ENCODE peak calls at places on chromosome 15, in six cellular contexts. C is Karpas-422, K is SJSA1, Z is neural progenitor cell, L is stomach, D is right lobe of liver. B is an unnamed sample.

GRCh38 chr15:51782357-51782896 is 31.0 kb downstream of the TMOD2 start:
- DNase-seq in C (peak; percentile 72), K (no peak), Z (peak; percentile 56), L (no peak), D (no peak), B (no peak)

GRCh38 chr15:99704444-99704838 is 28.8 kb downstream of the LYSMD4 start:
- DNase-seq in C (peak; percentile 95), K (no peak), Z (peak; percentile 89), L (no peak), D (no peak), B (peak; percentile 48)

GRCh38 chr15:52010633-52011595 is 8.1 kb upstream of the MAPK6 start:
- DNase-seq in C (no peak), K (peak; percentile 83), Z (no peak), L (peak; percentile 71), D (no peak), B (peak; percentile 22)

GRCh38 chr15:41773729-41774061 is 589 bp upstream of the MAPKBP1 start:
- DNase-seq in C (no peak), K (no peak), Z (peak; percentile 7), L (no peak), D (no peak), B (no peak)

GRCh38 chr15:83514584-83514983 is 67.4 kb downstream of the SH3GL3 start:
- DNase-seq in C (no peak), K (no peak), Z (no peak), L (no peak), D (no peak), B (no peak)

GRCh38 chr15:40508216-40508615 is 37.4 kb downstream of the CHST14 start:
- DNase-seq in C (no peak), K (no peak), Z (no peak), L (no peak), D (no peak), B (no peak)

GRCh38 chr15:48432688-48433087 is 101.5 kb downstream of the DUT start:
- DNase-seq in C (no peak), K (no peak), Z (no peak), L (no peak), D (no peak), B (no peak)

GRCh38 chr15:90294159-90294558 is 28.7 kb downstream of the NGRN start:
- DNase-seq in C (no peak), K (no peak), Z (no peak), L (no peak), D (peak; percentile 62), B (no peak)

GRCh38 chr15:69552057-69552815 is 99.6 kb downstream of the RPLP1 start:
- DNase-seq in C (no peak), K (no peak), Z (no peak), L (no peak), D (no peak), B (no peak)

GRCh38 chr15:62539236-62539635 is 374.2 kb upstream of the C2CD4B start:
- DNase-seq in C (no peak), K (no peak), Z (no peak), L (no peak), D (no peak), B (no peak)

GRCh38 chr15:29612701-29613100 is 209.6 kb downstream of the TJP1 start:
- DNase-seq in C (no peak), K (no peak), Z (no peak), L (no peak), D (no peak), B (no peak)

GRCh38 chr15:80549712-80550111 is 145.4 kb upstream of the ABHD17C start:
- DNase-seq in C (no peak), K (no peak), Z (no peak), L (no peak), D (no peak), B (no peak)

GRCh38 chr15:99618941-99619411 is 53.2 kb downstream of the MEF2A start:
- DNase-seq in C (no peak), K (no peak), Z (peak; percentile 32), L (no peak), D (no peak), B (no peak)

GRCh38 chr15:69014454-69014853 is at the start of gene NOX5:
- DNase-seq in C (no peak), K (no peak), Z (no peak), L (no peak), D (no peak), B (no peak)

GRCh38 chr15:66850078-66850991 is 148.3 kb downstream of the SMAD6 start:
- DNase-seq in C (no peak), K (peak; percentile 42), Z (no peak), L (peak; percentile 40), D (no peak), B (no peak)

GRCh38 chr15:94584833-94585244 is 353.5 kb downstream of the MCTP2 start:
- DNase-seq in C (peak; percentile 52), K (no peak), Z (no peak), L (no peak), D (no peak), B (no peak)

GRCh38 chr15:33600161-33600560 is 289.4 kb downstream of the RYR3 start:
- DNase-seq in C (no peak), K (no peak), Z (peak; percentile 22), L (no peak), D (no peak), B (no peak)

GRCh38 chr15:40313531-40314398 is 6.0 kb upstream of the PLCB2 start:
- DNase-seq in C (peak; percentile 84), K (peak; percentile 79), Z (no peak), L (peak; percentile 89), D (peak; percentile 50), B (peak; percentile 83)

GRCh38 chr15:66798426-66799061 is 96.5 kb downstream of the SMAD6 start:
- DNase-seq in C (no peak), K (peak; percentile 52), Z (no peak), L (no peak), D (no peak), B (no peak)

GRCh38 chr15:78681306-78682012 is 40.4 kb upstream of the CHRNB4 start:
- DNase-seq in C (no peak), K (no peak), Z (peak; percentile 76), L (no peak), D (no peak), B (no peak)

GRCh38 chr15:89768071-89768500 is 8.0 kb upstream of the MESP2 start:
- DNase-seq in C (no peak), K (no peak), Z (no peak), L (peak; percentile 77), D (no peak), B (no peak)

GRCh38 chr15:73951591-73951990 is 25.3 kb downstream of the LOXL1 start:
- DNase-seq in C (no peak), K (no peak), Z (no peak), L (no peak), D (no peak), B (no peak)

GRCh38 chr15:73951044-73951561 is 24.8 kb downstream of the LOXL1 start:
- DNase-seq in C (peak; percentile 75), K (peak; percentile 93), Z (peak; percentile 90), L (peak; percentile 86), D (peak; percentile 83), B (peak; percentile 96)

GRCh38 chr15:73949496-73949895 is 23.2 kb downstream of the LOXL1 start:
- DNase-seq in C (no peak), K (no peak), Z (no peak), L (no peak), D (no peak), B (no peak)

GRCh38 chr15:73948982-73949381 is 22.7 kb downstream of the LOXL1 start:
- DNase-seq in C (no peak), K (no peak), Z (no peak), L (no peak), D (no peak), B (no peak)

DNA sequence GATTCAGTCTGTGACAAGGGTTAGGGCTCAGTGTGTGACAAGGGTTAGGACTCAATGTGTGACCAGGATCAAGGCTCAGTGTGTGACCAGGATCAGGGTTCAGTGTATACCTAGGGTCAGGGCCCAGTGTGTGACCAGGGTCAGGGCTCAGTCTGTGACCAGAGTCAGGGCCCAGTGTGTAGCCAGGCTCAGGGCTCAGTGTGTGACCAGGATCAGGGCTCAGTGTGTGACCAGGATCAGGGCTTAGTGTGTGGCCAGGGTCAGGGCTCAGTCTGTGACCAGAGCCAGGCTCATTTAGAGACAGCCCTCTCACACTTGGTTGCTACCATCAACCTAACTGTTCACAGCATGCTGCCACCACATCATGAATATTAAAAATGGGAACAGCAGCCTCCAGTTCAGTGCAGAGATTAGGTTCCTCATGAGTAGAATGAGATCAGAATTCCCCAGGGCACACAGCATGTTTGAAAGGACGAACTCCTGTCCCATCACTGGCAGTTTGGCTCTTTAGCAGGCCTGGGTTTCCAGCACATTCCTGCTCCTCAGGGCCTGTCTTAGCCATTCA is 24.3 kb downstream of the LOXL1 start:
- DNase-seq in C (peak; percentile 43), K (no peak), Z (no peak), L (no peak), D (no peak), B (no peak)
- H3K4me3 ChIP-seq in C (no peak overlapping the region), K (no peak overlapping the region), Z (no peak overlapping the region), L (no peak overlapping the region), D (no peak overlapping the region), B (no peak overlapping the region)

DNA sequence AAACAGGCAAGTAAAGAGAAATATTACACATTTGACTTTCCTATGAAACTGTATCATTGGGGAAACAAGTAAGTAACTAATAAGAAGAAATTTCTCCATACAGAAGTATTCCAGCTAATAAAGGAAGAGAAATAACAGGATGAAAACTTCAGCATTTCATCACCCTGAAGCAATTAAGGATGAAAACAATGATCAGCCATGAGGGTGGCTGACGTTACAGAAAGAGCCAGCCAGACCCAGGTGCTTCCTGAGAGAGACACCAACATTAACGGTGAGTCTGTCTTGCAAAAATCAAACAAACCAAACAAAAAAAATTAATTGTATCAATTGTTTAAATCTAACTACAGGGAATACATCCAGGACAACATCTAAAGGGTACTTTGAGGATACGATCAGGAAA is 190.0 kb downstream of the ARRDC4 start:
- DNase-seq in C (no peak), K (no peak), Z (no peak), L (no peak), D (no peak), B (no peak)
- H3K27ac ChIP-seq in C (no peak overlapping the region), K (no peak overlapping the region), Z (no peak overlapping the region), L (no peak overlapping the region), D (no peak overlapping the region), B (no peak overlapping the region)

GRCh38 chr15:85451099-85451700 is 70.8 kb downstream of the AKAP13 start:
- DNase-seq in C (no peak), K (no peak), Z (no peak), L (no peak), D (no peak), B (no peak)
- H3K9me3 ChIP-seq in C (peaks cover 9% of the 10 kb centered on the region), K (peaks cover 19% of the 10 kb centered on the region), Z (peaks cover 19% of the 10 kb centered on the region), L (no peaks in the 10 kb centered on the region), D (no peaks in the 10 kb centered on the region), B (peaks cover 23% of the 10 kb centered on the region)

DNA sequence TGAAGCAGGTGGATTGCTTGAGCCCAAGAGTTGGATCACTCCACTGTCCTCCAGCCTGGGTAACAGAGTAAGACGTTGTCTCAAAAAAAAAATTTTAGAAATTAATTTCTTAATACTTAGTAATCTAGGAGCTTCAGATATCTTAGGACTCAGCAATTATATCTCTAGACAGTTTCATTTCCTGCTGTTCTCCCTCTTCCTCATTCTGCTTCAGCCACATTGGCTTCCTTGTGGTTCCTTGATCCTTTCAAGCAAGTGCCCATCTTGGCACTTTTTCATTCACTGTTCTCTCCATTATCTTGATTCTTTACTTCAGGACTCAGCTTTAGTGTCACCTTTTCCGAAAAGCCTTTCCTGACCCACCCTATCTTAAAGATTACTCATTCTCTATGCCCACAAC is 22.5 kb downstream of the TMEM202 start:
- DNase-seq in C (no peak), K (no peak), Z (no peak), L (no peak), D (no peak), B (no peak)
- H3K4me3 ChIP-seq in C (no peak overlapping the region), K (no peak overlapping the region), Z (no peak overlapping the region), L (no peak overlapping the region), D (no peak overlapping the region), B (no peak overlapping the region)

B was measured in SJCRH30.